ENCODE peak calls at places on chromosomes 6 and 20, in four cellular contexts. One of them, this sample, is unnamed. For H3K36me3, the result is how much of the 10 kb centered on the place peaks cover.

GRCh38 chr20:58755062-58755697 is 62.6 kb downstream of the NPEPL1 start:
- DNase-seq in CD8-positive, alpha-beta memory T cell: no peak
- DNase-seq in psoas muscle: no peak
- DNase-seq in heart left ventricle: no peak
- DNase-seq in this sample: no peak

GRCh38 chr20:51760905-51761544 is 7.2 kb downstream of the ATP9A start:
- DNase-seq in psoas muscle: no peak
- DNase-seq in heart left ventricle: no peak
- DNase-seq in CD8-positive, alpha-beta memory T cell: no peak
- DNase-seq in this sample: peak

GRCh38 chr6:108406943-108407342 is 112.1 kb downstream of the AFG1L start:
- DNase-seq in psoas muscle: no peak
- DNase-seq in CD8-positive, alpha-beta memory T cell: no peak
- DNase-seq in heart left ventricle: no peak
- DNase-seq in this sample: no peak

GRCh38 chr20:44734938-44735337 is 10.7 kb upstream of the KCNK15 start:
- DNase-seq in heart left ventricle: no peak
- DNase-seq in psoas muscle: no peak
- DNase-seq in CD8-positive, alpha-beta memory T cell: no peak
- DNase-seq in this sample: peak

GRCh38 chr20:13251556-13251955 is 30.5 kb downstream of the ISM1 start:
- DNase-seq in heart left ventricle: no peak
- DNase-seq in psoas muscle: no peak
- DNase-seq in CD8-positive, alpha-beta memory T cell: no peak
- DNase-seq in this sample: no peak

GRCh38 chr6:15914553-15914952 is 214.3 kb upstream of the MYLIP start:
- DNase-seq in heart left ventricle: no peak
- DNase-seq in CD8-positive, alpha-beta memory T cell: no peak
- DNase-seq in psoas muscle: no peak
- DNase-seq in this sample: no peak

GRCh38 chr6:150894191-150894744 is 28.8 kb downstream of the MTHFD1L start:
- DNase-seq in CD8-positive, alpha-beta memory T cell: no peak
- DNase-seq in psoas muscle: no peak
- DNase-seq in heart left ventricle: no peak
- DNase-seq in this sample: no peak

GRCh38 chr20:30593572-30593971 is 663.9 kb upstream of the DEFB115 start:
- DNase-seq in psoas muscle: no peak
- DNase-seq in heart left ventricle: no peak
- DNase-seq in CD8-positive, alpha-beta memory T cell: no peak
- DNase-seq in this sample: peak

GRCh38 chr6:107330190-107330589 is 129.2 kb downstream of the PDSS2 start:
- DNase-seq in heart left ventricle: no peak
- DNase-seq in psoas muscle: no peak
- DNase-seq in CD8-positive, alpha-beta memory T cell: peak
- DNase-seq in this sample: no peak

GRCh38 chr6:41759905-41760579 is 12.8 kb upstream of the PGC start:
- DNase-seq in heart left ventricle: no peak
- DNase-seq in psoas muscle: no peak
- DNase-seq in CD8-positive, alpha-beta memory T cell: no peak
- DNase-seq in this sample: no peak

GRCh38 chr6:27908017-27908416 is 4.2 kb downstream of the OR2B2 start:
- DNase-seq in psoas muscle: no peak
- DNase-seq in heart left ventricle: no peak
- DNase-seq in CD8-positive, alpha-beta memory T cell: no peak
- DNase-seq in this sample: no peak

GRCh38 chr6:164079275-164079600 is 664.7 kb downstream of the QKI start:
- DNase-seq in psoas muscle: no peak
- DNase-seq in heart left ventricle: no peak
- DNase-seq in CD8-positive, alpha-beta memory T cell: no peak
- DNase-seq in this sample: no peak
- H3K4me3 ChIP-seq in psoas muscle: no peak
- H3K4me3 ChIP-seq in heart left ventricle: no peak
- H3K4me3 ChIP-seq in CD8-positive, alpha-beta memory T cell: no peak
- H3K4me3 ChIP-seq in this sample: no peak

GRCh38 chr20:41446471-41446870 is 79.9 kb upstream of the EMILIN3 start:
- DNase-seq in psoas muscle: no peak
- DNase-seq in heart left ventricle: no peak
- DNase-seq in CD8-positive, alpha-beta memory T cell: no peak
- DNase-seq in this sample: no peak
- H3K36me3 ChIP-seq in psoas muscle: under half
- H3K36me3 ChIP-seq in heart left ventricle: under half
- H3K36me3 ChIP-seq in CD8-positive, alpha-beta memory T cell: half or more
- H3K36me3 ChIP-seq in this sample: under half

GRCh38 chr20:48211847-48212246 is 426.6 kb upstream of the SULF2 start:
- DNase-seq in heart left ventricle: no peak
- DNase-seq in psoas muscle: no peak
- DNase-seq in CD8-positive, alpha-beta memory T cell: no peak
- DNase-seq in this sample: no peak

GRCh38 chr20:48214601-48215000 is 429.3 kb upstream of the SULF2 start:
- DNase-seq in heart left ventricle: no peak
- DNase-seq in CD8-positive, alpha-beta memory T cell: no peak
- DNase-seq in psoas muscle: no peak
- DNase-seq in this sample: no peak

GRCh38 chr20:48215536-48215935 is 430.3 kb upstream of the SULF2 start:
- DNase-seq in CD8-positive, alpha-beta memory T cell: no peak
- DNase-seq in psoas muscle: no peak
- DNase-seq in heart left ventricle: no peak
- DNase-seq in this sample: peak

GRCh38 chr20:48210111-48211029 is 425.1 kb upstream of the SULF2 start:
- DNase-seq in CD8-positive, alpha-beta memory T cell: no peak
- DNase-seq in heart left ventricle: no peak
- DNase-seq in psoas muscle: no peak
- DNase-seq in this sample: no peak

DNA sequence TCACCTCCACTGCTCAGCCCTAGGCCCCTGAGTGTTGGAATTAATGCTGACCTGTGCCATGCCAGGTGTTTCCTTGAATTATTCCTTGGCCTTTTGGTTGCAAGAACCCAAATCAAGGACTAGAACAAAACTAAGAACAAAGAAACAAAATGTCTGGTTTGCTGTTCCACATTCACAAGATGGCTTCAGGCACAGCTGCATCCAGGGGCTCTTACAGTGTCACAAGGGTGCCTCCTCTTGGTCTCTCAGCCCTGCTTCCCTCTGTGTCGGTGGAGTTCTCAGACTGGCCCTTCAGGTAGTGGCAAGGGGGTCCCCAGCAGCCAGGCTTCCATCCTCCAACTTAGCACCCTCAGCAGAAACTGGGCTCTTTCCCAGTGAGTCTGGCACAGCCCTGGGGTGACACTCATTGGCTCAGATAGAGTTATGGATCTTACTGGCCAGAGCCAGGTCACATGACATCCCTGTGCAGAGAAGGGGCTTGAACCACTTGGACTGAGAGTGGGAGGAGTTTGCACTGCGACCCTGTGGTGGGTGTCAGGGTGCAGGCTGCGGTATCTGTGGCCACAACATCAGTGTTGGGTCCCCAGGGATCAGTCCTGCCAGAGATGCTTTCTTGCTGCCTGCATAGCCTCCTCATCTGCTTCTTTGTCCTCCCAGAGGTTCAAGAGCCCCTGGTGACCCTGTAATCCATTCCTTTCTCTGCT is 427.7 kb upstream of the SULF2 start:
- DNase-seq in psoas muscle: no peak
- DNase-seq in heart left ventricle: no peak
- DNase-seq in CD8-positive, alpha-beta memory T cell: no peak
- DNase-seq in this sample: no peak
- H3K4me3 ChIP-seq in psoas muscle: no peak
- H3K4me3 ChIP-seq in heart left ventricle: no peak
- H3K4me3 ChIP-seq in CD8-positive, alpha-beta memory T cell: no peak
- H3K4me3 ChIP-seq in this sample: no peak

GRCh38 chr6:32843321-32843978 is 397 bp downstream of the PSMB8 start:
- DNase-seq in CD8-positive, alpha-beta memory T cell: no peak
- DNase-seq in psoas muscle: peak
- DNase-seq in heart left ventricle: peak
- DNase-seq in this sample: peak
- H3K36me3 ChIP-seq in CD8-positive, alpha-beta memory T cell: under half
- H3K36me3 ChIP-seq in psoas muscle: under half
- H3K36me3 ChIP-seq in heart left ventricle: under half
- H3K36me3 ChIP-seq in this sample: under half

This sample was measured in H7.